ENCODE peak calls at places on chromosome 14, in four cellular contexts. I is stomach, V is NB4, C is lower leg skin. O is an unnamed sample.
A peak's percentile ranks its signal among the peaks of the same experiment; 100 is the strongest.

GRCh38 chr14:37508500-37508899 is 86.5 kb downstream of the FOXA1 start:
- DNase-seq in I (no peak), C (no peak), V (no peak), O (no peak)

GRCh38 chr14:63918411-63918810 is 65.6 kb downstream of the SYNE2 start:
- DNase-seq in C (no peak), V (no peak), I (no peak), O (no peak)

GRCh38 chr14:70916776-70917175 is 9.5 kb downstream of the PCNX1 start:
- DNase-seq in V (no peak), C (no peak), I (no peak), O (no peak)

GRCh38 chr14:28765907-28766504 is 581 bp upstream of the FOXG1 start:
- DNase-seq in I (no peak), C (no peak), V (no peak), O (no peak)

GRCh38 chr14:51356381-51356780 is 116.3 kb downstream of the TMX1 start:
- DNase-seq in C (no peak), V (no peak), I (no peak), O (no peak)

GRCh38 chr14:105805701-105806100 is 279.3 kb downstream of the TMEM121 start:
- DNase-seq in I (no peak), V (no peak), C (no peak), O (no peak)

GRCh38 chr14:53491256-53491905 is 338.3 kb upstream of the DDHD1 start:
- DNase-seq in V (no peak), C (no peak), I (no peak), O (no peak)

GRCh38 chr14:73758392-73759182 is 44.4 kb upstream of the PNMA1 start:
- DNase-seq in I (peak; percentile 82), C (no peak), V (peak; percentile 93), O (no peak)

DNA sequence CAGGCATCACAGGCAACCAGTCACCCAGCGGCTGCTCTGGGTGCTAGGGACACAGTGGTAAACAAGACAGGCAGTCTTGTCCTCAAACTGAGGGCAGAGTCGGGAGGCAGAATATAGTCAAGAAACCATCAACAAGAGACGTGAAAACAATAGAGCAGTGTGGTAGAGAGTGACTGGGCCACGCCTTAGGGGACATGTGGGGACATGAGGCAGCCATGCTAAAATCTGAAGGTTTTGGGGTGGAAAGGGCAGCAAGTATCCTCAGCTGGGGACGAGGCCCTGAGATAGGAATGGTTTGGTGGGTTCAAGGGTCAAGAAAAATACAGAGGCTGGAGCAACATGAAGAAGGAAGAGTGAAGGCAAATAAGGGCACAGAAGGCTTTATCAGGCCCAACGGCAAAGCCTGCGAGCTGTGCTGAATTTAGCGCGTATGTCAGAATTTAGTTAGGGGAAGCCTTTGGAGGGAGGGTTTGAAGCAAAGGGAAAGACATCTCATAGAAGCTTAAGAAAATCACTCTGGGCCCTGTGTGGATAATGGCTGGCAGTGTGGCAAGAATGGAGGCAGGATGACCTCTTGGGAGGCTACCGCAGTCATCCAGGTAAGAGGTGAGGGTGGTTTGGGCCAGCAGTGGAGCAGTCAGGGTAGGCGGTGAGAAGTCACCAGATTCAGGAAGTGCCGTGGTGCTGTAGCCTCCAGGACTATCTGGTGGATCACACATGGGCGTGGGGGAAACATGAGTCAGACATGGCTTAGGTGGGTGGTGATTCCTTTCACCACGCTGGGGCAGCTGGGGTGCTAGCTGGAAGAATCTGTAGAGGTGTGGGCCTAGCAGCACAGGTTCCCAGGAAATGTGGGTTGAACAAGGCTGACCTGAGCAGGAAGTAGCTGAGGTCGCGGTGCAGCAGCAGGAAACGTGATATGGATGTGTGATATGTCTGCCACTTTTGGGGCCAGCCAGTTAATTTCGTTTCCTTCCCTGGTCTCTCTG is 3.0 kb downstream of the EVL start:
- DNase-seq in V (peak; percentile 87), I (peak; percentile 67), C (peak; percentile 44), O (peak; percentile 29)
- TF ChIP-seq POLR2A in V (no peak), I (no peak), C (no peak), O (no peak)

GRCh38 chr14:101972126-101972785 is 7.9 kb downstream of the DYNC1H1 start:
- DNase-seq in V (peak; percentile 80), I (peak; percentile 76), C (peak; percentile 95), O (peak; percentile 83)
- TF ChIP-seq POLR2A in V (no peak), I (no peak), C (no peak), O (no peak)

GRCh38 chr14:94173471-94173884 is 644 bp upstream of the PPP4R4 start:
- DNase-seq in V (peak; percentile 37), C (no peak), I (no peak), O (no peak)

GRCh38 chr14:94175403-94176146 is 1.5 kb downstream of the PPP4R4 start:
- DNase-seq in C (no peak), I (no peak), V (no peak), O (no peak)

GRCh38 chr14:94174622-94175402 is 690 bp downstream of the PPP4R4 start:
- DNase-seq in I (no peak), V (peak; percentile 11), C (no peak), O (no peak)

GRCh38 chr14:94172545-94172944 is 1.6 kb upstream of the PPP4R4 start:
- DNase-seq in C (no peak), I (no peak), V (no peak), O (no peak)

GRCh38 chr14:94173885-94174621 is at the start of gene PPP4R4:
- DNase-seq in V (peak; percentile 91), I (peak; percentile 86), C (peak; percentile 71), O (peak; percentile 74)
- TF ChIP-seq POLR2A in V (no peak), I (no peak), C (no peak), O (no peak)

GRCh38 chr14:24080888-24081738 is 9.8 kb downstream of the CPNE6 start:
- DNase-seq in I (peak; percentile 74), V (peak; percentile 51), C (no peak), O (peak; percentile 34)
- TF ChIP-seq POLR2A in I (no peak), V (no peak), C (no peak), O (peak; percentile 25)

GRCh38 chr14:20683896-20684661 is at the start of gene RNASE4:
- DNase-seq in V (peak; percentile 87), C (peak; percentile 91), I (peak; percentile 92), O (no peak)
- TF ChIP-seq POLR2A in V (peak; percentile 25), C (peak; percentile 32), I (no peak), O (peak; percentile 53)

GRCh38 chr14:104216457-104216856 is 78.1 kb downstream of the KIF26A start:
- DNase-seq in C (no peak), I (no peak), V (no peak), O (no peak)
- TF ChIP-seq POLR2A in C (no peak), I (no peak), V (no peak), O (no peak)

GRCh38 chr14:69374235-69374634 is 23.9 kb downstream of the ERH start:
- DNase-seq in V (no peak), C (no peak), I (no peak), O (no peak)
- TF ChIP-seq POLR2A in V (no peak), C (no peak), I (no peak), O (no peak)

GRCh38 chr14:20970983-20971704 is 15.9 kb downstream of the RNASE2 start:
- DNase-seq in V (peak; percentile 91), C (peak; percentile 75), I (peak; percentile 87), O (peak; percentile 67)
- TF ChIP-seq POLR2A in V (peak; percentile 11), C (no peak), I (no peak), O (no peak)

DNA sequence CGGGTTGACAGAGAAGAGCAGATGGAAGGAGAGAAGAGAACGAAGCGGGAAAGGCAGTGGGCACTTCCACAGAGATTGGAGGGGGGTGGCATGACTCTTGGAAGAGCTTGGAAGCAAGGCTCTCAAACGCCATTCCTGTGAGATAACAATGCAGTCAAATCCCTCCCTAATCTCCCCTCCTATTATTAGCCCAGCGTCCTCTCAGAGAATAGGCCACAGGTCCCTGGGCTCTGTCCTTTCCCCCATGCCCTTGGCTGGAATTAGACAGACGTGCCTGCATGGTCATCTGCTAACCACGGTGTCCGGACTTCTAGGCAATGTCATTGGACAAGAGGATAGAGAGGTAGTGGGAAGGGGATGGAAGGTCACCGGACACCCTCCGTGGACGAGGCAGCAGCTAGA is 8.0 kb upstream of the MYH7 start:
- DNase-seq in V (no peak), C (no peak), I (no peak), O (no peak)
- TF ChIP-seq POLR2A in V (no peak), C (no peak), I (no peak), O (no peak)